ENCODE peak calls at places on chromosomes 1 and 21, in four cellular contexts. M is H1, E is HCT116, L is HepG2. S is an unnamed sample.

GRCh38 chr1:53929349-53929945 is 16.1 kb downstream of the IFT25 start:
- DNase-seq in M (no peak), E (no peak), L (no peak), S (peak; percentile 81)

GRCh38 chr21:46545911-46546310 is 59.0 kb downstream of the S100B start:
- DNase-seq in M (no peak), E (no peak), L (no peak), S (no peak)

GRCh38 chr1:173420330-173420806 is 56.8 kb upstream of the PRDX6 start:
- DNase-seq in M (peak; percentile 71), E (peak; percentile 76), L (peak; percentile 64), S (no peak)

GRCh38 chr1:235783148-235783776 is 83.4 kb downstream of the LYST start:
- DNase-seq in M (no peak), E (peak; percentile 26), L (peak; percentile 43), S (peak; percentile 67)

GRCh38 chr1:228863776-228864175 is 128.5 kb downstream of the RHOU start:
- DNase-seq in M (no peak), E (no peak), L (no peak), S (no peak)

GRCh38 chr1:39376656-39377055 is 114.8 kb upstream of the BMP8A start:
- DNase-seq in M (no peak), E (no peak), L (no peak), S (no peak)

GRCh38 chr1:183106746-183107145 is 79.3 kb upstream of the LAMC2 start:
- DNase-seq in M (no peak), E (no peak), L (no peak), S (no peak)

GRCh38 chr1:151935154-151935553 is 25.8 kb upstream of the THEM4 start:
- DNase-seq in M (no peak), E (no peak), L (no peak), S (no peak)

GRCh38 chr1:202835548-202836072 is 24.9 kb downstream of the PCAT6 start:
- DNase-seq in M (no peak), E (no peak), L (no peak), S (no peak)

GRCh38 chr1:157311730-157312269 is 173.6 kb upstream of the ETV3 start:
- DNase-seq in M (no peak), E (no peak), L (no peak), S (no peak)

GRCh38 chr1:53562256-53562982 is 103.2 kb downstream of the DMRTB1 start:
- DNase-seq in M (no peak), E (no peak), L (no peak), S (no peak)

GRCh38 chr21:33403128-33403785 is at the start of gene IFNGR2:
- DNase-seq in M (peak; percentile 54), E (no peak), L (no peak), S (peak; percentile 15)

GRCh38 chr21:34887729-34888568 is 161.2 kb downstream of the RUNX1 start:
- DNase-seq in M (no peak), E (no peak), L (peak; percentile 63), S (peak; percentile 76)

GRCh38 chr1:53862507-53862906 is 24.4 kb upstream of the NDC1 start:
- DNase-seq in M (no peak), E (no peak), L (no peak), S (no peak)

GRCh38 chr1:75342799-75343198 is 208.6 kb downstream of the LHX8 start:
- DNase-seq in M (no peak), E (no peak), L (no peak), S (no peak)

GRCh38 chr1:55750020-55750995 is 535.1 kb upstream of the USP24 start:
- DNase-seq in M (no peak), E (no peak), L (no peak), S (no peak)

GRCh38 chr1:205316179-205316578 is 5.4 kb downstream of the NUAK2 start:
- DNase-seq in M (no peak), E (no peak), L (no peak), S (no peak)

GRCh38 chr1:116357487-116357886 is 15.6 kb upstream of the ATP1A1 start:
- DNase-seq in M (no peak), E (no peak), L (no peak), S (no peak)

GRCh38 chr1:8422439-8423133 is 104.7 kb downstream of the SLC45A1 start:
- DNase-seq in M (no peak), E (no peak), L (no peak), S (no peak)

GRCh38 chr1:222329493-222330045 is 218.3 kb downstream of the HHIPL2 start:
- DNase-seq in M (no peak), E (peak; percentile 13), L (no peak), S (no peak)

GRCh38 chr1:16421201-16421600 is 16.0 kb downstream of the SPATA21 start:
- DNase-seq in M (no peak), E (no peak), L (no peak), S (no peak)

GRCh38 chr1:5661196-5662130 is 330.8 kb downstream of the NPHP4 start:
- DNase-seq in M (no peak), E (no peak), L (no peak), S (no peak)

GRCh38 chr1:112507896-112508241 is 896 bp upstream of the WNT2B start:
- DNase-seq in M (peak; percentile 84), E (no peak), L (no peak), S (no peak)

GRCh38 chr1:180966744-180967536 is 54.2 kb downstream of the KIAA1614 start:
- DNase-seq in M (no peak), E (no peak), L (no peak), S (no peak)

GRCh38 chr1:228259951-228260350 is 52.1 kb downstream of the OBSCN start:
- DNase-seq in M (peak; percentile 50), E (no peak), L (peak; percentile 14), S (peak; percentile 39)

GRCh38 chr1:209202826-209203439 is 380.6 kb upstream of the CAMK1G start:
- DNase-seq in M (no peak), E (peak; percentile 46), L (peak; percentile 46), S (peak; percentile 84)

GRCh38 chr1:91737650-91738049 is 148.3 kb downstream of the TGFBR3 start:
- DNase-seq in M (no peak), E (no peak), L (no peak), S (no peak)

GRCh38 chr1:204637985-204638356 is 47.6 kb downstream of the LRRN2 start:
- DNase-seq in M (no peak), E (no peak), L (no peak), S (no peak)

GRCh38 chr1:181482001-181482430 is 1.3 kb upstream of the CACNA1E start:
- DNase-seq in M (no peak), E (no peak), L (no peak), S (no peak)

GRCh38 chr1:39575191-39576015 is 1.2 kb downstream of the PABPC4 start:
- DNase-seq in M (no peak), E (no peak), L (peak; percentile 16), S (no peak)

DNA sequence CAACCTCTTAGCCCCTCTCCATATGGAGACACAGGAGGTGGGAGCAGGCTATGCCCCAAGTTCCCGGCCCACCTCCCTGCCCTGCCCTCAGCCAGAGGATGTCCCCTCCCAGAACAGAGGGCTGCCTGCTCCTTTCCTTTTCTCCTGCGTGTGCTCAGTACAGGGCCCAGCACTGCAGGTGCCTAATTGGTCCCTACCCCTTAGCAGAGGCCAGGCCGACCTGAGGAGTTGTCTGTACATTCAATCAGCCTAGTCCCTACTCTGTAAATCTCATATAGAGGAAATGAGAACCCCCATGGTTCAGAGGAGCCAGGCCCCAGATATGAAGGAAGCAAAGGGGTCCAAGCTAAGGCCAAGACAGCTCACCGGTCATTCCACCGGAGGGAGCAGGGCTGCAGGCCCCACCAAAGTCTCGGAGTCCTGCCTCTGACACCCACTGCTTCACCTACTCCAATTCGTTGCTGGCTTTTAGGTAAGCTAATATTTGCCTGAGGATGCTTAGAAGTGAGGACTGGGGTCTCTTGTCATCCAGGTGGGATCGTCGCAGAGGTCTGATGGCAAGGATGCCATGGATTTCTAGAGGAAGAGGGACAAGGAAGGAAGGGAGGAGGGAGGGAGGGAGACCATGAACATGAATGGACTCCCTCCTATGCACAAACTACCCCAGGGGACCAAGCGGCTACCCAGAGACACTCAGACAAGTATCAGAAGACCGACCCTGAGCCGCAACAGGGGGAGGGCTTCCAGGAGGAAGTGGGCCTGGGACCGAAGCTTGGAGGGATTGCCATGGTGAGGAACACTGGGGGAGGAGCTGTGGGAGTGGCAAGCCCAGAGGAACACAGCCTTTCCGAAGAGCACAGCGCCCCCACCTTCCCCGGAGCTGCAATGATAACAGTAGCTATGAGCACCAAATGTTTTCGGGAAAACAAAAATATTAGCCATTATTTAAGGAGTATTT is 30.4 kb upstream of the FOXO6 start:
- DNase-seq in M (peak; percentile 74), E (peak; percentile 43), L (no peak), S (no peak)
- TF ChIP-seq JUND in M (no peak), E (no peak), L (no peak), S (no peak)

DNA sequence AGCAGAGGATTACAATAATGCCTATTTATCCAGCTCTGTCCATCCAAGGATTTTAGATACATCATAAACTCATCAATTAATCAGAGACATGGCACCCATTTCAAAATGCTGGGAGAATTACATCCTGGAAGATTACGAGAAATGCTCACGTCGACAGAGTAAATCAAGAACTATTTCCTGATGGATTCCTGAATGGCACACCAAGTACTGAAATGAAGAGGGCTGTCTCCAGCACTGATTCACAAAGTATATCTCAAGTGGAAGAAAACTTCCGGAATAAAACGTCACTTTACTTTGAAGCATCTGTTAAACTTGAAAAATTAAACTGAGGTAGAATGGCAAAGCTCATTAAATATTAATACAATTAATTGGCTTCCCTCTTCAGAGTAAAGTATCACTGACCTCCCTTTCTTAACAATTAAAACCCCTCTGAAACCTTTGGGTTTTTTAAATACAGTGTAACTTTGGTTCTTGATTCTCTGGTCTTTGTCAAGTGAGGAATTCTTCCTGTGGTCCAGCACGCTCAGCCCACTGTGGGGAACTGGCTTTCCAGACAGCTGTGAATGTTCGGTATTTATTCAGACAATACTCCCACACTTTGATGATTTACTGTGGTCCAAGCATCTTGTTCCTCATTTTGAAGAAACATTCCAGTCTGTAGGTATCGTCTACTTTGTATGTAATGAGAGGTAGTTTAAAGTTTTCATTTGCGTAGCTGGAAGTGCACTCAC is 288.0 kb downstream of the NFIA start:
- DNase-seq in M (no peak), E (no peak), L (no peak), S (no peak)
- TF ChIP-seq JUND in M (no peak), E (no peak), L (no peak), S (no peak)

DNA sequence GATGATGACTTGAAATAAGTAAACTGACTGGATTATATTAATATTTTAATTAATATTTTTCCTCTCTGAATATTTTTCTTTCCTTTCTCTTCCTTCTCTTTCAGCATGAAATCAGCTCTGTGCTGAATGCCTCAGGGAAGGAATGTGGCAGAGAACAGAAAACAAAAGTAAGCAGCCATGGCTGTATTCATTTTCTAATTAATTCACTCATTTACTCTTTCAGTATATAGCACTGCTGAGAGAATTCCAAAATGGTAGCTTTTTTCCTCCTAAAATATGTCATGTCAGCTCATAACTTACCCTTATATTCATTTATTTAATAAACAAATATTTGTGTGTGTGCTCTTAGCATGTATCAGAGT is 522.5 kb downstream of the PTPRC start:
- DNase-seq in M (no peak), E (no peak), L (no peak), S (no peak)
- TF ChIP-seq JUND in M (no peak), E (no peak), L (no peak), S (no peak)

GRCh38 chr1:95012389-95012788 is 60.4 kb downstream of the ALG14 start:
- DNase-seq in M (no peak), E (no peak), L (no peak), S (no peak)
- TF ChIP-seq JUND in M (no peak), E (no peak), L (no peak), S (no peak)

GRCh38 chr1:43708006-43708412 is 673 bp downstream of the ST3GAL3 start:
- DNase-seq in M (no peak), E (no peak), L (no peak), S (no peak)
- TF ChIP-seq JUND in M (no peak), E (no peak), L (no peak), S (no peak)

S was measured in T47D.